ENCODE peak calls at places on chromosomes 12 and 14, in seven cellular contexts. One of them, this sample, is unnamed.

GRCh38 chr14:47966411-47966810 is 291.0 kb upstream of the MDGA2 start:
- DNase-seq in fibroblast of villous mesenchyme: no peak
- DNase-seq in fibroblast of mammary gland: no peak
- DNase-seq in thoracic aorta: no peak
- DNase-seq in HFF-Myc: no peak
- DNase-seq in mammary epithelial cell: no peak
- DNase-seq in CD4-positive, alpha-beta memory T cell: no peak
- DNase-seq in this sample: no peak

GRCh38 chr12:102059343-102059742 is 2.4 kb downstream of the WASHC3 start:
- DNase-seq in mammary epithelial cell: peak; percentile 12
- DNase-seq in CD4-positive, alpha-beta memory T cell: peak; percentile 39
- DNase-seq in HFF-Myc: no peak
- DNase-seq in fibroblast of villous mesenchyme: no peak
- DNase-seq in fibroblast of mammary gland: peak; percentile 8
- DNase-seq in thoracic aorta: no peak
- DNase-seq in this sample: no peak

GRCh38 chr12:28237423-28237822 is 47.2 kb downstream of the CCDC91 start:
- DNase-seq in CD4-positive, alpha-beta memory T cell: no peak
- DNase-seq in thoracic aorta: no peak
- DNase-seq in mammary epithelial cell: no peak
- DNase-seq in fibroblast of mammary gland: peak; percentile 25
- DNase-seq in HFF-Myc: peak; percentile 5
- DNase-seq in fibroblast of villous mesenchyme: no peak
- DNase-seq in this sample: no peak

GRCh38 chr12:52358575-52359350 is 8.5 kb downstream of the KRT85 start:
- DNase-seq in fibroblast of mammary gland: no peak
- DNase-seq in thoracic aorta: no peak
- DNase-seq in fibroblast of villous mesenchyme: no peak
- DNase-seq in CD4-positive, alpha-beta memory T cell: peak; percentile 3
- DNase-seq in mammary epithelial cell: no peak
- DNase-seq in HFF-Myc: no peak
- DNase-seq in this sample: no peak

GRCh38 chr14:100535287-100536131 is 51.7 kb downstream of the BEGAIN start:
- DNase-seq in fibroblast of mammary gland: no peak
- DNase-seq in fibroblast of villous mesenchyme: no peak
- DNase-seq in CD4-positive, alpha-beta memory T cell: no peak
- DNase-seq in thoracic aorta: no peak
- DNase-seq in mammary epithelial cell: no peak
- DNase-seq in HFF-Myc: no peak
- DNase-seq in this sample: no peak

GRCh38 chr12:123024819-123025391 is 44.4 kb downstream of the ARL6IP4 start:
- DNase-seq in fibroblast of villous mesenchyme: peak; percentile 36
- DNase-seq in thoracic aorta: no peak
- DNase-seq in mammary epithelial cell: peak; percentile 12
- DNase-seq in HFF-Myc: no peak
- DNase-seq in fibroblast of mammary gland: peak; percentile 58
- DNase-seq in CD4-positive, alpha-beta memory T cell: no peak
- DNase-seq in this sample: no peak

GRCh38 chr12:109385339-109386078 is 37.8 kb downstream of the MYO1H start:
- DNase-seq in mammary epithelial cell: peak; percentile 55
- DNase-seq in CD4-positive, alpha-beta memory T cell: peak; percentile 28
- DNase-seq in fibroblast of villous mesenchyme: peak; percentile 56
- DNase-seq in thoracic aorta: no peak
- DNase-seq in HFF-Myc: peak; percentile 9
- DNase-seq in fibroblast of mammary gland: peak; percentile 63
- DNase-seq in this sample: no peak

GRCh38 chr14:64682173-64682710 is 22.0 kb upstream of the PLEKHG3 start:
- DNase-seq in HFF-Myc: no peak
- DNase-seq in thoracic aorta: peak; percentile 64
- DNase-seq in fibroblast of mammary gland: peak; percentile 36
- DNase-seq in CD4-positive, alpha-beta memory T cell: no peak
- DNase-seq in fibroblast of villous mesenchyme: peak; percentile 64
- DNase-seq in mammary epithelial cell: peak; percentile 87
- DNase-seq in this sample: peak; percentile 85

GRCh38 chr12:57840701-57841100 is 5.8 kb downstream of the CTDSP2 start:
- DNase-seq in thoracic aorta: no peak
- DNase-seq in fibroblast of mammary gland: no peak
- DNase-seq in CD4-positive, alpha-beta memory T cell: no peak
- DNase-seq in HFF-Myc: no peak
- DNase-seq in fibroblast of villous mesenchyme: no peak
- DNase-seq in mammary epithelial cell: peak; percentile 20
- DNase-seq in this sample: no peak

GRCh38 chr14:22952418-22952817 is 4.5 kb downstream of the HAUS4 start:
- DNase-seq in HFF-Myc: no peak
- DNase-seq in thoracic aorta: no peak
- DNase-seq in fibroblast of villous mesenchyme: no peak
- DNase-seq in CD4-positive, alpha-beta memory T cell: no peak
- DNase-seq in fibroblast of mammary gland: no peak
- DNase-seq in mammary epithelial cell: no peak
- DNase-seq in this sample: no peak

GRCh38 chr12:52243264-52243773 is 10.3 kb downstream of the KRT7 start:
- DNase-seq in HFF-Myc: no peak
- DNase-seq in mammary epithelial cell: peak; percentile 46
- DNase-seq in CD4-positive, alpha-beta memory T cell: no peak
- DNase-seq in fibroblast of villous mesenchyme: peak; percentile 8
- DNase-seq in fibroblast of mammary gland: no peak
- DNase-seq in thoracic aorta: no peak
- DNase-seq in this sample: no peak

GRCh38 chr12:32344047-32344446 is 55.3 kb upstream of the FGD4 start:
- DNase-seq in thoracic aorta: no peak
- DNase-seq in fibroblast of mammary gland: no peak
- DNase-seq in HFF-Myc: no peak
- DNase-seq in mammary epithelial cell: no peak
- DNase-seq in CD4-positive, alpha-beta memory T cell: no peak
- DNase-seq in fibroblast of villous mesenchyme: no peak
- DNase-seq in this sample: no peak

GRCh38 chr14:101364503-101365328 is 196.6 kb upstream of the DIO3 start:
- DNase-seq in fibroblast of mammary gland: peak; percentile 53
- DNase-seq in CD4-positive, alpha-beta memory T cell: no peak
- DNase-seq in fibroblast of villous mesenchyme: peak; percentile 69
- DNase-seq in mammary epithelial cell: no peak
- DNase-seq in HFF-Myc: no peak
- DNase-seq in thoracic aorta: peak; percentile 71
- DNase-seq in this sample: no peak

GRCh38 chr14:94423465-94424056 is 29.0 kb downstream of the SERPINA11 start:
- DNase-seq in fibroblast of mammary gland: peak; percentile 67
- DNase-seq in mammary epithelial cell: peak; percentile 37
- DNase-seq in CD4-positive, alpha-beta memory T cell: no peak
- DNase-seq in fibroblast of villous mesenchyme: peak; percentile 54
- DNase-seq in thoracic aorta: peak; percentile 2
- DNase-seq in HFF-Myc: peak; percentile 15
- DNase-seq in this sample: no peak

GRCh38 chr14:20306079-20306423 is 300 bp upstream of the TTC5 start:
- DNase-seq in fibroblast of villous mesenchyme: no peak
- DNase-seq in HFF-Myc: no peak
- DNase-seq in fibroblast of mammary gland: no peak
- DNase-seq in thoracic aorta: no peak
- DNase-seq in CD4-positive, alpha-beta memory T cell: no peak
- DNase-seq in mammary epithelial cell: no peak
- DNase-seq in this sample: no peak

GRCh38 chr14:38404616-38405015 is 148.7 kb upstream of the CLEC14A start:
- DNase-seq in CD4-positive, alpha-beta memory T cell: no peak
- DNase-seq in mammary epithelial cell: no peak
- DNase-seq in fibroblast of mammary gland: peak; percentile 28
- DNase-seq in fibroblast of villous mesenchyme: peak; percentile 56
- DNase-seq in thoracic aorta: no peak
- DNase-seq in HFF-Myc: no peak
- DNase-seq in this sample: no peak

GRCh38 chr12:56530390-56531055 is 8.9 kb downstream of the RBMS2 start:
- DNase-seq in fibroblast of villous mesenchyme: peak; percentile 66
- DNase-seq in thoracic aorta: no peak
- DNase-seq in HFF-Myc: no peak
- DNase-seq in mammary epithelial cell: no peak
- DNase-seq in fibroblast of mammary gland: no peak
- DNase-seq in CD4-positive, alpha-beta memory T cell: no peak
- DNase-seq in this sample: no peak

GRCh38 chr14:73753887-73754880 is 40.0 kb upstream of the PNMA1 start:
- DNase-seq in thoracic aorta: no peak
- DNase-seq in fibroblast of villous mesenchyme: peak; percentile 81
- DNase-seq in mammary epithelial cell: no peak
- DNase-seq in CD4-positive, alpha-beta memory T cell: peak; percentile 35
- DNase-seq in HFF-Myc: no peak
- DNase-seq in fibroblast of mammary gland: peak; percentile 59
- DNase-seq in this sample: no peak

GRCh38 chr12:128178971-128179370 is 88.0 kb upstream of the TMEM132C start:
- DNase-seq in fibroblast of mammary gland: no peak
- DNase-seq in fibroblast of villous mesenchyme: peak; percentile 2
- DNase-seq in HFF-Myc: no peak
- DNase-seq in mammary epithelial cell: no peak
- DNase-seq in thoracic aorta: no peak
- DNase-seq in CD4-positive, alpha-beta memory T cell: no peak
- DNase-seq in this sample: no peak

DNA sequence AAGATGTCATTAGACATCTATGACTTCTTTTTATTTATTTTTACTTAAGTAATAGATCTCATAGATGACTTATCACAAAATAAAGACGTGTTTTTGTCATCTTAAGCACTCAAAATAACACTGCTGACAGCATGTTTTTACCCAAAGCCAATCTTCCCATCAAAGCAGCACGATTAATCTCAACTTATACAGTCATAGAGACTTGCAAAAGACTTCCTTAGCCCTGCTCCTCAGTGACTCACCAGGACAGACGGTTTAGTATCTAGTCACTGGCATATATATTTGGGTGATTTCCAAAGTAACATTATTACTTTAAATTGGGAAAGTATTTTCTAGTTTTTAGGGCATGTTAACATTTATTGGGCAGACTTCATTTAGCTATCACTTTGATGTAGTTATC is 3.8 kb downstream of the TMEM52B start:
- DNase-seq in fibroblast of villous mesenchyme: peak; percentile 94
- DNase-seq in fibroblast of mammary gland: peak; percentile 94
- DNase-seq in thoracic aorta: no peak
- DNase-seq in HFF-Myc: no peak
- DNase-seq in mammary epithelial cell: peak; percentile 86
- DNase-seq in CD4-positive, alpha-beta memory T cell: no peak
- DNase-seq in this sample: no peak
- H3K4me3 ChIP-seq in fibroblast of villous mesenchyme: no peak overlapping the region
- H3K4me3 ChIP-seq in fibroblast of mammary gland: no peak overlapping the region
- H3K4me3 ChIP-seq in thoracic aorta: no peak overlapping the region
- H3K4me3 ChIP-seq in HFF-Myc: no peak overlapping the region
- H3K4me3 ChIP-seq in mammary epithelial cell: no peak overlapping the region
- H3K4me3 ChIP-seq in CD4-positive, alpha-beta memory T cell: no peak overlapping the region
- H3K4me3 ChIP-seq in this sample: no peak overlapping the region

DNA sequence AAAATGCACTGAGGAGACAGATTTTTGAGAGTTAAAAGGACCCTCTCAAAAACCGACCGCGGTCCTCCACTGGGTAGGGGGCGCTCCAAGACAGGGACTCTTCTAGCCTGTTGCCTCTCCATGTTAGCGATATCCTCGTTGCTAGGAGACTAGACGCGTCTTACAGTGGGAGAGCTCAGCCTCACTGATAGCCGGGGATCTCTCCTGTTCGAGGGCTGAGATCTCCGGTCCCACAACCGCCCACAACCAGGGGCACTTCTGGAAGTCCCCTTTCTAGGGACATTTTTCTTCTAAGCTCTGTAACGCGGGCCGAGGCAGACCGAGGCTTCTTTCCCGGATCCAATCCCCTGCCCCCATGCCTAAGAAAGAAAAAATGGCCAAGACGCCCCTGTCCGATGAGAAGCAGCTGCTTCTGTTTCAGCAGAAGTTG is 21.3 kb downstream of the FKBP11 start:
- DNase-seq in CD4-positive, alpha-beta memory T cell: peak; percentile 82
- DNase-seq in mammary epithelial cell: peak; percentile 51
- DNase-seq in thoracic aorta: no peak
- DNase-seq in fibroblast of mammary gland: peak; percentile 86
- DNase-seq in HFF-Myc: peak; percentile 72
- DNase-seq in fibroblast of villous mesenchyme: peak; percentile 85
- DNase-seq in this sample: peak; percentile 62
- H3K4me3 ChIP-seq in CD4-positive, alpha-beta memory T cell: no peak overlapping the region
- H3K4me3 ChIP-seq in mammary epithelial cell: peak overlapping the region; percentile 34
- H3K4me3 ChIP-seq in thoracic aorta: peak overlapping the region; percentile 78
- H3K4me3 ChIP-seq in fibroblast of mammary gland: peak overlapping the region; percentile 40
- H3K4me3 ChIP-seq in HFF-Myc: peak overlapping the region; percentile 45
- H3K4me3 ChIP-seq in fibroblast of villous mesenchyme: peak overlapping the region; percentile 52
- H3K4me3 ChIP-seq in this sample: peak overlapping the region; percentile 68

DNA sequence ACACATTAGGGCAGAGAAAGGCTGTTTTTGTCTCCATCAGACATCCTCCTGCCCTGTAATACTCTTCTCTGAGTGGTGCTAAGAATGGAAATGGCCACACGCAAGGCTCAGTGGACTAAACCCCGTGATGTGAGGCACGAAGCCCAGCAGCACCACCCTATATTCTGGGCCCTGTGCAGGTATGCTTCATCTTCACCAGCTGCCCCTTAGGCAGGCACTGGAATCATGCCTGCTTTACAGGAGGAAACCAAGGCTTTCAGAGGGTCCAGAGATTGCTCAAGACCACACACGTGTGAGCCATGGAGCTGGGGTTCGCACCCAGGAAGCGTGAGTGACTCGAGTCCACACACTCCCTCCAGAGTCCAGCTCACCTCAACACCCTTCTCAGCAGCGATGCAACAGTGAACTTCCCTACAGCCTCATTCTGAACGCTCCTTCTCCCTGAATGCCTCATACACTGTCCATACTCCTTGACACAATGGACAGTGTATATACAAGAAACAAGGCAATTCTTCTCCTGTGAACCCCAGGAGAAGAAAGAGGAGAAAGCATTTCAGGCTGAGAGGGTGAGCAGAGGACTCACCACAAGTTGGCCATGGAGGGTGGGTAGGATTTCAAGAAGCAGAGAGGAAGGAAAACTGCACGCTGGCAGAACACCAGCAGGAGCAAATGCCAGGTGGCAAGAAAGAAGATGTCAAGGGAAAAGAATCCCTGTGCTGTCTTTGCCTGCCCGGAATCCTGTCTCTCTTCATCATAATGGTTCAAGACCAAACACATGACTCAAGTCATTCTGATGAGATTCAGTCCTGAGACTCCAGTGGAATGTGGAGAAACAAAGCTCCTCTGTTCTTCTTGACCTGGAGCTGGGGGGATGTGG is 39.1 kb downstream of the NT5DC3 start:
- DNase-seq in CD4-positive, alpha-beta memory T cell: no peak
- DNase-seq in fibroblast of mammary gland: peak; percentile 24
- DNase-seq in fibroblast of villous mesenchyme: no peak
- DNase-seq in mammary epithelial cell: peak; percentile 100
- DNase-seq in thoracic aorta: no peak
- DNase-seq in HFF-Myc: no peak
- DNase-seq in this sample: peak; percentile 79
- H3K4me3 ChIP-seq in CD4-positive, alpha-beta memory T cell: no peak overlapping the region
- H3K4me3 ChIP-seq in fibroblast of mammary gland: no peak overlapping the region
- H3K4me3 ChIP-seq in fibroblast of villous mesenchyme: no peak overlapping the region
- H3K4me3 ChIP-seq in mammary epithelial cell: peak overlapping the region; percentile 2
- H3K4me3 ChIP-seq in thoracic aorta: no peak overlapping the region
- H3K4me3 ChIP-seq in HFF-Myc: no peak overlapping the region
- H3K4me3 ChIP-seq in this sample: no peak overlapping the region

DNA sequence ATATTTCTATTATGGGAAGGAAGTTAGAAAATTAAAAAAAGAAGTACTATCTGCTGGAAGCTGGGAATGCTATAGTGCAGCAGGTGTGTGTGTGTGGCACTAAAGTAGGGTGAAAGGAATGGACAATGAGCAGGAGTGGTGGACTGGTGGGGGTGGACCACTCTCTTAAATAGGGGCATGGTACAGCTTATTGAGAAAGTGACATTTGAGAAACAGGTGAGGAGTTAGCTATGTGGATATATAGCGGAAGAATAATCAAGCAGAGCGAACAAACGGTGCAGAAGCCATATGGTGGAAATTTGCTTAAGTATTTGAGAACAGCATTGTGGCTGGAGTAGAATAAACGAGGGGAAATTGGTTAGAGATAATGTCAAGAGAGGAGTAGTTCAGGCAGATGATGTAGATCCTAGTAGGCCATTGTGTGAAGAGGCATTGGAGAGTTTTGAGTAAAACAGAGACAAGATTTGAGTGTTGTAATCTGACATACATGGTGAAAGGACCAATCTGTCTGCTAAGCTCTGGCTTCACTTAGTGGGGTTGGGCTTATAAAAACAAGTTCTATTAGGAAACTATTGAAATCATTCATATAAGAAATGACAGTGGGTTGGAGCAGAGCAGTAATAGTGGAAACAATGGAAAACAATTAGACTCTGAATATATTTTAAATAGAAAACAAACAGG is 149.2 kb upstream of the SYT10 start:
- DNase-seq in mammary epithelial cell: no peak
- DNase-seq in thoracic aorta: no peak
- DNase-seq in fibroblast of villous mesenchyme: no peak
- DNase-seq in fibroblast of mammary gland: no peak
- DNase-seq in CD4-positive, alpha-beta memory T cell: no peak
- DNase-seq in HFF-Myc: no peak
- DNase-seq in this sample: no peak
- H3K4me3 ChIP-seq in mammary epithelial cell: no peak overlapping the region
- H3K4me3 ChIP-seq in thoracic aorta: no peak overlapping the region
- H3K4me3 ChIP-seq in fibroblast of villous mesenchyme: no peak overlapping the region
- H3K4me3 ChIP-seq in fibroblast of mammary gland: no peak overlapping the region
- H3K4me3 ChIP-seq in CD4-positive, alpha-beta memory T cell: no peak overlapping the region
- H3K4me3 ChIP-seq in HFF-Myc: no peak overlapping the region
- H3K4me3 ChIP-seq in this sample: no peak overlapping the region

This sample was measured in retinal pigment epithelial cell.